ENCODE peak calls at places on chromosomes 13 and 19, in four cellular contexts. W is stomach, X is tibial nerve, G is transverse colon. I is an unnamed sample.

GRCh38 chr19:30856376-30856775 is 484.2 kb downstream of the ZNF536 start:
- DNase-seq in W (no peak), X (no peak), G (no peak), I (no peak)

GRCh38 chr19:30640266-30640965 is 268.2 kb downstream of the ZNF536 start:
- DNase-seq in W (no peak), X (no peak), G (no peak), I (no peak)

GRCh38 chr13:60411983-60412382 is 15.0 kb downstream of the TDRD3 start:
- DNase-seq in W (no peak), X (no peak), G (no peak), I (no peak)

GRCh38 chr13:45409993-45410392 is 8.2 kb downstream of the SLC25A30 start:
- DNase-seq in W (no peak), X (no peak), G (no peak), I (no peak)

GRCh38 chr13:44373247-44373600 is 400 bp upstream of the SERP2 start:
- DNase-seq in W (no peak), X (no peak), G (no peak), I (no peak)

GRCh38 chr19:54357381-54357780 is 7.3 kb downstream of the LAIR1 start:
- DNase-seq in W (no peak), X (no peak), G (no peak), I (no peak)

GRCh38 chr13:28761586-28761985 is 42.8 kb upstream of the SLC46A3 start:
- DNase-seq in W (no peak), X (no peak), G (no peak), I (no peak)

GRCh38 chr19:3504723-3505122 is 1.4 kb upstream of the FZR1 start:
- DNase-seq in W (no peak), X (no peak), G (no peak), I (no peak)

GRCh38 chr19:289651-290538 is 1.3 kb downstream of the PLPP2 start:
- DNase-seq in W (peak), X (no peak), G (peak), I (no peak)

GRCh38 chr13:66483712-66484111 is 746.4 kb downstream of the PCDH9 start:
- DNase-seq in W (no peak), X (no peak), G (no peak), I (no peak)

GRCh38 chr13:93932901-93933300 is 546.6 kb downstream of the DCT start:
- DNase-seq in W (no peak), X (no peak), G (no peak), I (no peak)

GRCh38 chr19:43300876-43301765 is 31.8 kb upstream of the PSG9 start:
- DNase-seq in W (no peak), X (no peak), G (no peak), I (no peak)

GRCh38 chr13:74290324-74290773 is 156.1 kb upstream of the KLF12 start:
- DNase-seq in W (no peak), X (no peak), G (peak), I (no peak)
- TF ChIP-seq EP300 in W (no peak), X (no peak), G (no peak), I (no peak)

DNA sequence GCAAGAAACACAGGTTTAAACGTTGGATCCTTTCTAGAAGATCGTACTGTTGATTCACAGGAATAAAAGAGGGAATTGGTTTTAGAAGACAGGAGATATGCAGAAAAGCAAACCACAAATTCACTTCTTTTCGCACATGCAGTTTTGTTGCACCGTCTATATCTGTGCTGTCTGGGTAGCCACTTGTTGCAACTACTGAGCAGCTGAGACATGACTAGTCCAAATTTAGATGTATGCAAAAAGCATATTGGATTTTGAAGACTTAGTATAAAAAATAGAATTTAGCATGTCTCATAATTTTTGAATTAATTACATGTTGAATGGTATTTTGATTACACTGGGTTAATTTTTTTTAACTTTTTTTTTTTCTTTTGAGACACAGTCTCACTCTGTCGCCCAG is 176.3 kb downstream of the KLF12 start:
- DNase-seq in W (no peak), X (no peak), G (no peak), I (no peak)
- H3K27ac ChIP-seq in W (no peak), X (no peak), G (no peak), I (no peak)

GRCh38 chr13:62583466-62583865 is 1167.8 kb upstream of the PCDH20 start:
- DNase-seq in W (no peak), X (no peak), G (no peak), I (no peak)
- TF ChIP-seq POLR2A in W (no peak), X (no peak), G (no peak), I (no peak)

GRCh38 chr19:58575183-58576041 is 2.3 kb upstream of the MZF1 start:
- DNase-seq in W (peak), X (peak), G (peak), I (peak)
- TF ChIP-seq EP300 in W (no peak), X (peak), G (no peak), I (no peak)

GRCh38 chr13:51291341-51291740 is 48.1 kb upstream of the SERPINE3 start:
- DNase-seq in W (no peak), X (no peak), G (no peak), I (no peak)
- H3K27ac ChIP-seq in W (peak), X (peak), G (peak), I (peak)

DNA sequence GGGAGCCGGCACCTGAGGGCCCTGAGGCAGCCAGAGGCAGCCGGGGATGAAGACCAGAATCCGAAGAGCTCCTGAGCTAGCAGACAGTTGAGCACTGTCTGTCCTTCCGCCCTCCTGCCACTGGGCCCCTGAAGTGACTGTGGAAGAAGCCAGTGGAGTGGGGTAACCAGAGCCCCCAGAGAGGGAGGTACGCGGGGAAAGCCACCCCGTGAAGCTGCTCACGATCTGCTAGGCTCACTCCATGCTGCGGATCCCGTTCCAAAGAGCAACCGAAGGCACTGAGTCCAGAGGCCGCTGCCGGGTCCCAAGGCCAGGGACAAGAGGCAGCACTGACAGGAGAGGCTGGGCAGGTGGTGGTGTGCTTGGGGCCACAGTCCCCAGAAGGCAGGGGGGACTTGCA is 6.6 kb downstream of the IZUMO4 start:
- DNase-seq in W (no peak), X (no peak), G (no peak), I (no peak)
- TF ChIP-seq POLR2A in W (no peak), X (no peak), G (no peak), I (no peak)

GRCh38 chr13:41648314-41648935 is 191.1 kb downstream of the RGCC start:
- DNase-seq in W (no peak), X (no peak), G (no peak), I (no peak)
- TF ChIP-seq EP300 in W (no peak), X (no peak), G (no peak), I (no peak)

I was measured in sigmoid colon.